ENCODE peak calls at places on chromosome X, in nine cellular contexts. K, N, A, P, L, W, U, E and Y are unnamed samples.

GRCh38 chrX:119690921-119691716 is 1.8 kb downstream of the SEPTIN6 start:
- DNase-seq in A (no peak), P (no peak), U (no peak), K (no peak), L (no peak), N (peak), W (peak), E (no peak), Y (no peak)

GRCh38 chrX:78327370-78328048 is at the start of gene CYSLTR1:
- DNase-seq in W (no peak), K (no peak), E (no peak), U (no peak), A (no peak), L (no peak), N (peak), P (no peak), Y (no peak)

GRCh38 chrX:111348363-111348927 is 63.5 kb downstream of the DCX start:
- DNase-seq in N (no peak), L (no peak), W (no peak), K (no peak), P (no peak), E (no peak), U (no peak), A (no peak), Y (no peak)

GRCh38 chrX:48800574-48801280 is 1.1 kb upstream of the HDAC6 start:
- DNase-seq in U (no peak), P (no peak), E (no peak), K (no peak), N (no peak), A (no peak), L (no peak), W (no peak), Y (no peak)

GRCh38 chrX:130467936-130468335 is 66.1 kb downstream of the RBMX2 start:
- DNase-seq in E (no peak), U (no peak), A (no peak), N (no peak), P (no peak), W (no peak), K (no peak), L (no peak), Y (no peak)

GRCh38 chrX:68721546-68721945 is 74.1 kb downstream of the STARD8 start:
- DNase-seq in E (no peak), U (peak), A (no peak), W (no peak), N (no peak), L (no peak), K (no peak), P (no peak), Y (no peak)

GRCh38 chrX:14027031-14027430 is 2.7 kb downstream of the GEMIN8 start:
- DNase-seq in A (no peak), U (no peak), L (no peak), E (no peak), P (peak), K (no peak), N (no peak), W (peak), Y (no peak)

GRCh38 chrX:32673193-32673592 is 538.2 kb downstream of the DMD start:
- DNase-seq in U (no peak), E (no peak), W (peak), K (no peak), L (no peak), N (no peak), A (no peak), P (no peak), Y (no peak)

GRCh38 chrX:155094468-155095061 is 23.3 kb downstream of the BRCC3 start:
- DNase-seq in E (no peak), W (peak), K (no peak), P (peak), U (no peak), A (no peak), L (no peak), N (peak), Y (no peak)

GRCh38 chrX:107677909-107678308 is 49.6 kb downstream of the PRPS1 start:
- DNase-seq in N (no peak), W (no peak), P (no peak), A (no peak), L (no peak), E (peak), K (no peak), U (no peak), Y (no peak)

GRCh38 chrX:135572436-135572835 is 52.0 kb downstream of the INTS6L start:
- DNase-seq in W (peak), U (no peak), E (no peak), L (no peak), A (no peak), K (no peak), P (no peak), N (no peak), Y (no peak)

GRCh38 chrX:100895365-100896075 is 21.4 kb upstream of the NOX1 start:
- DNase-seq in P (peak), L (no peak), K (no peak), A (peak), U (no peak), W (peak), E (peak), N (peak), Y (no peak)

GRCh38 chrX:103730746-103731508 is 20.2 kb downstream of the TMEM31 start:
- DNase-seq in E (peak), W (peak), A (no peak), U (no peak), L (no peak), N (no peak), K (no peak), P (no peak), Y (peak)

GRCh38 chrX:19824603-19825002 is 62.8 kb downstream of the SH3KBP1 start:
- DNase-seq in L (no peak), A (no peak), W (peak), K (no peak), P (no peak), U (no peak), N (no peak), E (no peak), Y (no peak)

GRCh38 chrX:3520458-3520857 is 174.0 kb upstream of the MXRA5 start:
- DNase-seq in N (no peak), L (no peak), K (no peak), P (no peak), U (no peak), E (no peak), A (no peak), W (no peak), Y (no peak)

GRCh38 chrX:15320297-15320696 is 4.9 kb upstream of the ASB11 start:
- DNase-seq in L (no peak), N (no peak), A (no peak), P (no peak), K (no peak), U (no peak), E (no peak), W (no peak), Y (no peak)

GRCh38 chrX:13467243-13467642 is 102.2 kb upstream of the EGFL6 start:
- DNase-seq in K (no peak), E (no peak), P (no peak), U (no peak), L (no peak), N (no peak), A (no peak), W (no peak), Y (no peak)

GRCh38 chrX:107673933-107674479 is 45.7 kb downstream of the PRPS1 start:
- DNase-seq in P (peak), A (no peak), N (peak), W (no peak), L (peak), E (peak), K (peak), U (peak), Y (no peak)

GRCh38 chrX:112630187-112630586 is 49.6 kb downstream of the LHFPL1 start:
- DNase-seq in E (no peak), L (no peak), K (no peak), N (no peak), A (no peak), P (no peak), U (no peak), W (no peak), Y (no peak)

GRCh38 chrX:152861116-152861515 is 30.3 kb downstream of the NSDHL start:
- DNase-seq in E (no peak), A (no peak), K (no peak), U (no peak), L (no peak), N (no peak), W (peak), P (no peak), Y (no peak)

GRCh38 chrX:107589243-107589642 is 39.1 kb upstream of the PRPS1 start:
- DNase-seq in P (no peak), A (no peak), U (no peak), N (no peak), K (no peak), L (no peak), W (no peak), E (no peak), Y (no peak)

GRCh38 chrX:107272431-107272921 is 66.1 kb downstream of the DNAAF6 start:
- DNase-seq in W (no peak), U (no peak), A (peak), L (no peak), P (peak), E (peak), N (no peak), K (no peak), Y (no peak)

GRCh38 chrX:155718964-155719586 is 106.3 kb upstream of the TMLHE start:
- DNase-seq in W (no peak), A (no peak), K (no peak), L (no peak), P (no peak), N (peak), U (no peak), E (peak), Y (no peak)

GRCh38 chrX:104376937-104377336 is 122.2 kb upstream of the ESX1 start:
- DNase-seq in L (no peak), U (no peak), N (no peak), A (no peak), W (no peak), E (no peak), P (no peak), K (no peak), Y (no peak)

GRCh38 chrX:65920620-65921019 is 119.3 kb downstream of the VSIG4 start:
- DNase-seq in N (no peak), E (peak), P (no peak), K (no peak), W (no peak), A (no peak), U (no peak), L (no peak), Y (no peak)

GRCh38 chrX:12966151-12966550 is 8.8 kb upstream of the TMSB4X start:
- DNase-seq in U (no peak), N (no peak), P (no peak), E (no peak), K (no peak), W (no peak), L (no peak), A (no peak), Y (no peak)

GRCh38 chrX:110003167-110004156 is 548 bp downstream of the TMEM164 start:
- DNase-seq in A (no peak), W (no peak), N (peak), K (peak), P (peak), U (peak), E (peak), L (peak), Y (no peak)

GRCh38 chrX:65601530-65602281 is 65.7 kb upstream of the MSN start:
- DNase-seq in N (peak), K (peak), A (no peak), W (peak), L (peak), U (peak), E (no peak), P (peak), Y (no peak)

GRCh38 chrX:110417128-110417527 is 58.5 kb downstream of the RTL9 start:
- DNase-seq in W (no peak), P (no peak), N (no peak), E (no peak), U (no peak), A (no peak), L (no peak), K (no peak), Y (no peak)

GRCh38 chrX:115023139-115023538 is 5.7 kb upstream of the IL13RA2 start:
- DNase-seq in A (no peak), E (no peak), L (no peak), K (no peak), U (no peak), N (peak), P (no peak), W (peak), Y (peak)

GRCh38 chrX:44244008-44244407 is 99.5 kb downstream of the EFHC2 start:
- DNase-seq in U (no peak), A (no peak), L (no peak), E (no peak), P (no peak), N (no peak), W (peak), K (no peak), Y (no peak)

GRCh38 chrX:49959602-49960001 is 37.2 kb downstream of the CLCN5 start:
- DNase-seq in L (no peak), K (no peak), U (no peak), P (no peak), A (no peak), N (no peak), W (no peak), E (no peak), Y (no peak)

GRCh38 chrX:23887918-23888317 is 19.8 kb downstream of the APOO start:
- DNase-seq in P (no peak), E (no peak), N (no peak), W (no peak), U (no peak), A (no peak), K (no peak), L (no peak), Y (no peak)

GRCh38 chrX:63012574-63012973 is 338.6 kb downstream of the SPIN4 start:
- DNase-seq in A (no peak), K (no peak), U (no peak), W (no peak), L (no peak), N (no peak), E (no peak), P (no peak), Y (no peak)

GRCh38 chrX:63013549-63013948 is 337.6 kb downstream of the SPIN4 start:
- DNase-seq in K (no peak), E (no peak), P (no peak), A (no peak), L (no peak), N (no peak), W (no peak), U (no peak), Y (no peak)
- H3K4me3 ChIP-seq in K (no peak), E (no peak), P (no peak), A (no peak), L (no peak), N (no peak), W (no peak), U (no peak), Y (no peak)

GRCh38 chrX:141791856-141792255 is 46.3 kb upstream of the MAGEC3 start:
- DNase-seq in N (no peak), K (no peak), W (no peak), E (no peak), U (no peak), P (no peak), L (no peak), A (no peak), Y (no peak)
- TF ChIP-seq CTCF in N (no peak), K (no peak), W (no peak), E (no peak), U (no peak), P (no peak), L (no peak), A (no peak), Y (no peak)

GRCh38 chrX:47574096-47574553 is 8.1 kb upstream of the TIMP1 start:
- DNase-seq in E (no peak), L (no peak), U (no peak), N (no peak), P (no peak), A (no peak), K (no peak), W (no peak), Y (no peak)
- H3K4me3 ChIP-seq in E (peak), L (no peak), U (peak), N (no peak), P (no peak), A (peak), K (peak), W (no peak), Y (peak)

GRCh38 chrX:97538745-97539144 is 655.0 kb downstream of the RPA4 start:
- DNase-seq in U (no peak), L (no peak), N (no peak), A (no peak), K (no peak), P (no peak), W (no peak), E (no peak), Y (no peak)
- TF ChIP-seq CTCF in U (no peak), L (no peak), N (no peak), A (no peak), K (no peak), P (no peak), W (no peak), E (no peak), Y (no peak)

DNA sequence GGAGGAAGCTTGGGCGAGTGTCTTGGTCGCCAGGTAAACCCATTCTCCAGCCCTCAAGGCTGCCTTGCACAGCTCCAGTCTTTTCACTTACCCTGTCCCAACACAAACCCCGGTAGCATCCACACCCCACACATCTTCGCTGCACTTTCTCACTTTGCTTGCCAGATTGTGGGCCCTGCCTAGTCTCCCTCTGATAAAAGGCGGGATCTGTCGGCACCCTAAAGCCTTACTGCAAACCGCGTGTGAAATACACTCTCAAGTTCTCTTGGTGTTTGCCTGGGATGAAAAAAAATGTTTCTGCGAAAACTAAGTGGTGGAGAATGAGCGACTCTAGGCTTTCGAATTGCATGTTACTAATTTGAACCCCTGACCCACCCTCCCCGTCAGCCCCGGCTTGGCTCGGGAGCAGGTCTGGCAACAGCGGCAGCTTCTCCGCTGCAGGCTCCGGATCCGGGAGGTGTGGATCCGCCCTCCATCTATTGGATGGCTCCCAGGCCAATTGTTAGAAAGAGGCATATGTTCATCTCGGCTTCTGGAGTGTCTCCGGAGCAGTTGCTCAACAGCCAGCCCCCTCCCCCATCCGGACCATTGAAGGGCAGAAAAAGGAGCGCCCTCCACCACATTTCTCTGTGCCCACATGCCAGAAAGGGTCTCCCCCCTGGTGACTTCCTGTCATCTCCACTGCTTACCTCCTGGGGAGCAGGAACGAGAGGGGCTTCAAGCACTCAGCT is 3.0 kb upstream of the CITED1 start:
- DNase-seq in W (peak), E (peak), A (peak), N (peak), K (peak), P (peak), L (peak), U (peak), Y (peak)
- H3K4me3 ChIP-seq in W (peak), E (peak), A (peak), N (no peak), K (peak), P (no peak), L (peak), U (peak), Y (peak)

GRCh38 chrX:116345953-116346352 is 90.5 kb upstream of the SLC6A14 start:
- DNase-seq in L (no peak), W (no peak), K (no peak), U (no peak), N (no peak), E (no peak), P (no peak), A (no peak), Y (no peak)
- TF ChIP-seq CTCF in L (no peak), W (no peak), K (no peak), U (no peak), N (no peak), E (no peak), P (no peak), A (no peak), Y (no peak)

DNA sequence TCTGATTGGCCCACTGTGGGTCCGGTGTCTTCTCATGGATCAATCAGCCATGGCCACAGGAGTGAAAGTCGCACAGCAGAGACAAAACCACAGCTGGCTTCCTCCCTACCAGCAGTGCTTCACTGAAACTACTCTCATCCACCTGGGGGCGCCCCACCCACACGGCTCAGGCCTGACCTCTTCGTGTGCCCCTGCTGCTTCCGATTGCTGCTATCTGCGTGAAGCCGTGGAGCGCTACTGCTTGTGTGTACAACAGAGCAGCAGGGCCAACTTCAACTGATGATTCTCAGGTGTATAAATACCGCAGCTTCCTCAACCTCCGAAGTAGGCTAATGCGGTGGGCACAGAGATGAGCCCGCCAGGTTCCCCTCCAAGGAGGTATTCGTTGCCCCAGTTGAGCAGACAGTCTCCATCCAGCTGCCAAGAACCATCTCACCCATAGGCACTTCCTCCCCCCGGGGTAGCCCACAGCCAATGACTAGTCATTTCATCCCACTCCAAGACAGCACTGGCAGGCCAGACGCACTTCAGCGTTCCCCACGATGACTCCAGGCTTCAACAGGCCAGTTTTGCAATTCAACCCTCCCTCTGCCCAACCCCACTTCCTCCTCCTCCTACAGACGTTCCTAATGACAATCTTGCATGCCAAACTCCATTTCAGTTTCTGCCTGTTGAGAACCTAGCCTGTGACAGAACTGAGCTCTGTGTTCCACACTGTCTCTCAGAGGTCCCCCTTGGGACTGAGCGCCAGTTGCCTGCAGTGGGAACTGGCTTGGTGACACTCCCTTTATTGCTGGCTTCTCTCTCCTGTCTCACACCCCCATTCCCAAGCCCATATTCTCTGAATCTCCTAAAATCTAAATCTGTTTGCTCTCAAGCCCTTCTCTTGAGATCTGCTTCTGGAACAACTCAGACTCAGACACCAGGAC is 41.3 kb upstream of the ATP6AP2 start:
- DNase-seq in W (peak), A (peak), E (peak), N (peak), K (peak), L (peak), P (peak), U (peak), Y (peak)
- H3K4me3 ChIP-seq in W (no peak), A (no peak), E (no peak), N (no peak), K (no peak), L (no peak), P (no peak), U (no peak), Y (no peak)

DNA sequence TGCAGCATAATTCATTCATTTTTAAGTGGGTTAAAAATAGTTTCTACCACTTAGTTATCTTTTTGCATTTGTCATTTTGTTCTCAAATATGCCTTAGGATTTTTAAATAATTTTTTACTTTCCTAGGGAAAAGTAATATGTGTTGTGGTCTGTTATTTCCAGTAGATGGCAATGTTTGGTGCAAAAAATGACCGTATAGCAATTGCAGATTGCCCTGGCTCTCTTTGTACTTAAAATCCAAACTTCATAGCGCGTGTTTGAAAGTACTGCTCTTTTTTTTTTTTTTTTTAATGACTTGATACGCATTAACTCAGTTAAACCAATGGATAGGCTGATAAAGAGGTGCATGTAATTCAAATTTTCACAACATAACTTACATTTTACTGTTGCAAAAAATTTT is 74.4 kb upstream of the RBMX start:
- DNase-seq in K (no peak), L (no peak), U (no peak), P (no peak), N (no peak), A (no peak), E (no peak), W (peak), Y (no peak)
- TF ChIP-seq CTCF in K (peak), L (no peak), U (no peak), P (peak), N (peak), A (peak), E (peak), W (peak), Y (peak)